ENCODE peak calls at places on chromosome 1, in six cellular contexts. Q, L, U, E, X and V are unnamed samples.

GRCh38 chr1:6224733-6225132 is 11.0 kb downstream of the ICMT start:
- DNase-seq in Q (no peak), L (peak; percentile 38), U (no peak), E (no peak), X (no peak), V (no peak)

GRCh38 chr1:30856260-30856790 is 52.2 kb downstream of the SDC3 start:
- DNase-seq in Q (no peak), L (no peak), U (no peak), E (no peak), X (no peak), V (peak; percentile 78)

GRCh38 chr1:16450863-16451481 is 10.4 kb downstream of the NECAP2 start:
- DNase-seq in Q (no peak), L (no peak), U (no peak), E (no peak), X (no peak), V (no peak)

GRCh38 chr1:71521655-71522264 is 440.9 kb upstream of the ZRANB2 start:
- DNase-seq in Q (no peak), L (no peak), U (no peak), E (peak; percentile 8), X (no peak), V (peak; percentile 47)

GRCh38 chr1:43334453-43335205 is 3.0 kb upstream of the MPL start:
- DNase-seq in Q (no peak), L (no peak), U (no peak), E (no peak), X (no peak), V (no peak)

GRCh38 chr1:156100205-156100995 is 14.1 kb upstream of the LMNA start:
- DNase-seq in Q (no peak), L (no peak), U (no peak), E (no peak), X (no peak), V (no peak)

GRCh38 chr1:226627924-226628623 is 79.5 kb downstream of the STUM start:
- DNase-seq in Q (no peak), L (peak; percentile 38), U (no peak), E (no peak), X (no peak), V (no peak)

GRCh38 chr1:62528015-62528414 is 69.3 kb upstream of the ANGPTL3 start:
- DNase-seq in Q (no peak), L (no peak), U (peak; percentile 26), E (no peak), X (no peak), V (no peak)

GRCh38 chr1:245154429-245155185 is at the start of gene KIF26B:
- DNase-seq in Q (peak; percentile 52), L (no peak), U (peak; percentile 64), E (peak; percentile 66), X (peak; percentile 69), V (peak; percentile 65)

GRCh38 chr1:221907531-221907930 is 165.6 kb upstream of the DUSP10 start:
- DNase-seq in Q (no peak), L (no peak), U (no peak), E (no peak), X (no peak), V (peak; percentile 32)

GRCh38 chr1:26285366-26286063 is 5.6 kb downstream of the SH3BGRL3 start:
- DNase-seq in Q (peak; percentile 89), L (peak; percentile 81), U (peak; percentile 63), E (no peak), X (no peak), V (peak; percentile 59)

GRCh38 chr1:26286064-26286416 is 6.2 kb downstream of the SH3BGRL3 start:
- DNase-seq in Q (no peak), L (no peak), U (no peak), E (no peak), X (no peak), V (no peak)

GRCh38 chr1:26289158-26290059 is 9.5 kb downstream of the SH3BGRL3 start:
- DNase-seq in Q (no peak), L (peak; percentile 59), U (peak; percentile 85), E (no peak), X (no peak), V (no peak)

GRCh38 chr1:26288311-26288941 is 8.5 kb downstream of the SH3BGRL3 start:
- DNase-seq in Q (no peak), L (peak; percentile 53), U (peak; percentile 56), E (no peak), X (no peak), V (no peak)

GRCh38 chr1:26287033-26287711 is 7.3 kb downstream of the SH3BGRL3 start:
- DNase-seq in Q (peak; percentile 24), L (peak; percentile 85), U (peak; percentile 68), E (no peak), X (no peak), V (peak; percentile 42)
- TF ChIP-seq CTCF in Q (no peak), L (no peak), U (no peak), E (no peak), X (no peak), V (no peak)

GRCh38 chr1:7561331-7561921 is 209.7 kb upstream of the VAMP3 start:
- DNase-seq in Q (peak; percentile 89), L (peak; percentile 39), U (peak; percentile 64), E (no peak), X (no peak), V (peak; percentile 73)
- TF ChIP-seq CTCF in Q (peak; percentile 83), L (peak; percentile 7), U (no peak), E (no peak), X (peak; percentile 17), V (peak; percentile 37)

DNA sequence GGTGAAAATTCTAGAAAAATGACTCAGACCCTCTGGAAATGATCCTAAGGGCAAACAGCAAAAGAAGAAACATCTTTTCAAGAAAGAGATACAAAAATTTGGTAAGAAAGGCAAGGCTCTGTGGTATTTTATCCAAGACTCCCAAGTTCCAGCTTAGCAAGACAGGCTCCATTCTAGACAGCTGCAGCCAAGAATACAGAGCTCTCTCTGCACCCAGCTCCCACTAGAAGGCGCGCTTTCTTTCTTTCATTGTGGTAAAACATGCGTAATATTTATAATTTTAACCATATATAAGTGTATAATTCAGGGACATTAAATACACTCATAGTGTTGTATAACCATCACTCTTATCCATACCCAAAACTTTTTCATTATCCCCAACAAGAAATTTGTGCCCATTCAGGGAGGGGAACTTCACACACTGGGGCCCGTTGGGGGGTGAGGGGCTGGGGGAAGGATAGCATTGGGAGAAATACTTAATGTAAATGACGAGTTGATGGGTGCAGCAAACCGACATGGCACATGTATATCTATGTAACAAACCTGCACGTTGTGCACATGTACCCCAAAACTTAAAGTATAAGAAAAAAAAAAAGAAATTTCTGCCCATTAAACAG is 2.2 kb upstream of the HFM1 start:
- DNase-seq in Q (no peak), L (no peak), U (no peak), E (no peak), X (no peak), V (no peak)
- TF ChIP-seq CTCF in Q (peak; percentile 39), L (no peak), U (no peak), E (no peak), X (no peak), V (no peak)

GRCh38 chr1:54594463-54594862 is 28.9 kb downstream of the FAM151A start:
- DNase-seq in Q (no peak), L (no peak), U (no peak), E (no peak), X (no peak), V (no peak)
- TF ChIP-seq CTCF in Q (no peak), L (no peak), U (no peak), E (no peak), X (no peak), V (no peak)

GRCh38 chr1:81114191-81114590 is 686.5 kb upstream of the ADGRL2 start:
- DNase-seq in Q (peak; percentile 32), L (no peak), U (no peak), E (no peak), X (no peak), V (no peak)
- TF ChIP-seq CTCF in Q (peak; percentile 63), L (no peak), U (no peak), E (no peak), X (no peak), V (no peak)

GRCh38 chr1:223482766-223483165 is 89.6 kb downstream of the CCDC185 start:
- DNase-seq in Q (no peak), L (no peak), U (no peak), E (no peak), X (no peak), V (no peak)

GRCh38 chr1:223483511-223483910 is 90.3 kb downstream of the CCDC185 start:
- DNase-seq in Q (no peak), L (no peak), U (no peak), E (no peak), X (no peak), V (no peak)

GRCh38 chr1:223487514-223488259 is 94.5 kb downstream of the CCDC185 start:
- DNase-seq in Q (no peak), L (no peak), U (no peak), E (no peak), X (no peak), V (no peak)

GRCh38 chr1:223489439-223489838 is 96.2 kb downstream of the CCDC185 start:
- DNase-seq in Q (no peak), L (no peak), U (no peak), E (no peak), X (no peak), V (no peak)

DNA sequence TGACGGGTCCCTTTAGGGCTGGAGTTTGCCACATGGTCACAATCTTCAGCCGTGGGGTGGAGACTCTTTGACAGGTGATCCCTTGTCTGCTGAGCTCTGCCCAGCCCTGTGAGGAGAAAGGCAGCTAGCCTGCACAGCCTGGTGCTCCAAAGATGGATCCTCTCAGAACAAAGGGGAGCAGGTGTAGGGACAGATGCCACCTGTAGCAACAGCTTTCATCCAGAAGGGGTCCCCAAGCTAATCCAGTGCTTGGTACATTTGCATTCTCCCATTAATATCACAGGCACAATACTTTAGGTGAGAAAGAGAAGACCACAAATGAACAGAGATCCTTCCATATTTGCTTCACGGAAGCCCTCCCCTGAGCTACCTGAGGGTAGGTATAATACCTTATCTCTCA is 93.2 kb downstream of the CCDC185 start:
- DNase-seq in Q (no peak), L (no peak), U (no peak), E (no peak), X (no peak), V (peak; percentile 32)
- TF ChIP-seq CTCF in Q (peak; percentile 49), L (no peak), U (no peak), E (no peak), X (no peak), V (no peak)